ENCODE peak calls at places on chromosomes 12 and 14, in five cellular contexts. Q, V, Z, W and H are unnamed samples.
A peak's percentile ranks its signal among the peaks of the same experiment; 100 is the strongest.

GRCh38 chr12:33770652-33771051 is 251.6 kb upstream of the ALG10 start:
- DNase-seq in V (no peak), Z (no peak), Q (no peak), W (no peak), H (no peak)

GRCh38 chr14:102280376-102280962 is 24.5 kb downstream of the MOK start:
- DNase-seq in W (no peak), Q (no peak), Z (no peak), V (no peak), H (no peak)

GRCh38 chr12:45726594-45727300 is 2.8 kb upstream of the ARID2 start:
- DNase-seq in W (peak; percentile 63), Z (peak; percentile 48), V (peak; percentile 51), Q (peak; percentile 63), H (peak; percentile 93)

GRCh38 chr12:29769162-29769820 is 14.5 kb downstream of the TMTC1 start:
- DNase-seq in W (peak; percentile 23), Q (no peak), Z (peak; percentile 13), V (no peak), H (no peak)

GRCh38 chr14:103058209-103059055 is 1.1 kb upstream of the CDC42BPB start:
- DNase-seq in Q (no peak), Z (no peak), W (peak; percentile 46), V (no peak), H (no peak)

GRCh38 chr12:24380122-24380521 is 430.7 kb upstream of the SOX5 start:
- DNase-seq in W (no peak), Q (no peak), V (peak; percentile 92), Z (no peak), H (no peak)

GRCh38 chr12:30691122-30691879 is 4.4 kb downstream of the IPO8 start:
- DNase-seq in Z (peak; percentile 69), V (peak; percentile 10), W (no peak), Q (peak; percentile 32), H (no peak)

GRCh38 chr12:12305568-12306300 is 38.9 kb upstream of the LRP6 start:
- DNase-seq in Z (no peak), V (no peak), W (no peak), Q (no peak), H (no peak)

GRCh38 chr12:6323340-6323994 is 13.0 kb downstream of the PLEKHG6 start:
- DNase-seq in V (peak; percentile 98), Q (peak; percentile 85), Z (peak; percentile 70), W (peak; percentile 81), H (no peak)

GRCh38 chr14:78933948-78934524 is 763.9 kb downstream of the NRXN3 start:
- DNase-seq in V (peak; percentile 39), Q (no peak), W (no peak), Z (no peak), H (no peak)

GRCh38 chr14:33127531-33127930 is 188.9 kb downstream of the NPAS3 start:
- DNase-seq in Z (no peak), V (peak; percentile 88), Q (no peak), W (no peak), H (no peak)

GRCh38 chr12:68148261-68148951 is 11.1 kb downstream of the IFNG start:
- DNase-seq in V (no peak), Z (no peak), Q (no peak), W (no peak), H (no peak)

GRCh38 chr14:69963966-69964365 is 84.8 kb downstream of the SMOC1 start:
- DNase-seq in W (no peak), Z (no peak), Q (no peak), V (no peak), H (peak; percentile 81)

GRCh38 chr12:53190108-53190729 is 9.5 kb upstream of the CSAD start:
- DNase-seq in W (peak; percentile 57), Q (peak; percentile 37), Z (no peak), V (peak; percentile 74), H (no peak)

GRCh38 chr14:31410048-31410654 is 10.2 kb downstream of the HEATR5A start:
- DNase-seq in V (no peak), Z (no peak), Q (no peak), W (no peak), H (no peak)

GRCh38 chr14:54220122-54220691 is 176.6 kb upstream of the CDKN3 start:
- DNase-seq in W (no peak), Q (peak; percentile 49), V (no peak), Z (no peak), H (no peak)

GRCh38 chr12:80044694-80045046 is 54.7 kb upstream of the OTOGL start:
- DNase-seq in Z (no peak), V (no peak), Q (no peak), W (no peak), H (no peak)

GRCh38 chr12:23221066-23221465 is 596.1 kb downstream of the ETNK1 start:
- DNase-seq in Z (no peak), W (no peak), V (peak; percentile 16), Q (no peak), H (no peak)

GRCh38 chr14:72457641-72458040 is 436.3 kb downstream of the DPF3 start:
- DNase-seq in V (no peak), Z (no peak), W (no peak), Q (no peak), H (no peak)

GRCh38 chr14:96053600-96054381 is 14.6 kb downstream of the C14orf132 start:
- DNase-seq in W (peak; percentile 93), Z (no peak), V (no peak), Q (peak; percentile 84), H (peak; percentile 66)

DNA sequence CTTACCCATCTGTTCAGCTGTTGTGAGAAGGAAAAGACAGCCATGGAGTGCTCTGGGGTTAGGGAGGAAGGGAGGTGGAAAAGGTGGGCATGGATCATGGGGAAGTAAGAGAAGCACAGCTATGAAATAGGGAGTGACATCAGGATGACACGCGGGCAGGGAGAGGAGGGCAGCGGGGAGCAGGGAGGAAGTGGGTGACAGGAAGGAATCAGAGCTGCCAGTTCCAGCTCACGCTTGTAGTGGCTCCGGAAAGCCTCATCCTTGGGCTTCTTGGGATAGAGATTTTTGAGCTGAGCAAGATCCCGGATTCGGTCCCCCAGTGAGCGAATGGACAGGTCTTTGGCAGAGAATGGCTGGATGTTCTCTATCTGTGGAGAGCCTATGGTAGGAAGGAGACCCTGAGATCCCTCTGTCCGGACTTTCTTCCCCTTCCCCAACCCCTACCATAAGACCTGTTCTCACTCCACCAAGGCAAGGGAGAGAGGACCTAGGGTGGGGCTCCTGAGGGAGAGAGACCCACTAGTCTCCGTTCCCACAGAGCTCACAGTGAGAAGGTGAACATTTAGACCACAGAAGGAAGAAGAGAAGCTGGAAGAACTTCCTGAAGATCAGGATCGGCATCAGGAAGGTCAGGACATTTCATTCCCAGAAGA is 10.3 kb downstream of the NAB2 start:
- DNase-seq in Z (no peak), W (no peak), V (no peak), Q (no peak), H (no peak)
- H3K27ac ChIP-seq in Z (no peak overlapping the region), W (no peak overlapping the region), V (peak overlapping the region; percentile 9), Q (no peak overlapping the region), H (no peak overlapping the region)

GRCh38 chr12:14290951-14291350 is 74.5 kb upstream of the ATF7IP start:
- DNase-seq in W (no peak), Z (no peak), Q (no peak), V (no peak), H (no peak)
- H3K27ac ChIP-seq in W (no peak overlapping the region), Z (no peak overlapping the region), Q (no peak overlapping the region), V (no peak overlapping the region), H (no peak overlapping the region)

GRCh38 chr14:100059433-100059781 is 5.8 kb upstream of the EVL start:
- DNase-seq in Q (no peak), Z (no peak), V (no peak), W (no peak), H (no peak)

GRCh38 chr14:100054553-100055075 is 10.6 kb upstream of the EVL start:
- DNase-seq in Q (no peak), Z (no peak), W (no peak), V (no peak), H (no peak)

GRCh38 chr14:100058777-100059432 is 6.3 kb upstream of the EVL start:
- DNase-seq in Z (no peak), Q (no peak), W (no peak), V (no peak), H (no peak)

GRCh38 chr14:100056964-100057817 is 8.0 kb upstream of the EVL start:
- DNase-seq in W (no peak), Z (no peak), Q (no peak), V (peak; percentile 22), H (no peak)

GRCh38 chr14:100056431-100056830 is 8.8 kb upstream of the EVL start:
- DNase-seq in V (no peak), Q (no peak), Z (no peak), W (no peak), H (no peak)
- H3K27ac ChIP-seq in V (no peak overlapping the region), Q (no peak overlapping the region), Z (no peak overlapping the region), W (no peak overlapping the region), H (no peak overlapping the region)

GRCh38 chr12:90690120-90690519 is 264.9 kb downstream of the CCER1 start:
- DNase-seq in Q (no peak), W (no peak), V (no peak), Z (no peak), H (no peak)
- H3K27ac ChIP-seq in Q (no peak overlapping the region), W (no peak overlapping the region), V (no peak overlapping the region), Z (no peak overlapping the region), H (no peak overlapping the region)

GRCh38 chr12:122094261-122094734 is 15.7 kb downstream of the MLXIP start:
- DNase-seq in V (no peak), W (no peak), Z (no peak), Q (no peak), H (no peak)

GRCh38 chr12:122096591-122097149 is 18.1 kb downstream of the MLXIP start:
- DNase-seq in Q (no peak), W (no peak), V (no peak), Z (peak; percentile 78), H (peak; percentile 13)

GRCh38 chr12:122097641-122098364 is 19.2 kb downstream of the MLXIP start:
- DNase-seq in Q (peak; percentile 55), W (no peak), V (no peak), Z (no peak), H (no peak)

GRCh38 chr12:122094735-122095561 is 16.4 kb downstream of the MLXIP start:
- DNase-seq in W (no peak), V (peak; percentile 50), Q (no peak), Z (no peak), H (no peak)

GRCh38 chr12:122096014-122096413 is 17.5 kb downstream of the MLXIP start:
- DNase-seq in Q (no peak), Z (no peak), V (no peak), W (no peak), H (no peak)
- H3K27ac ChIP-seq in Q (peak overlapping the region; percentile 61), Z (peak overlapping the region; percentile 97), V (no peak overlapping the region), W (peak overlapping the region; percentile 82), H (peak overlapping the region; percentile 41)

DNA sequence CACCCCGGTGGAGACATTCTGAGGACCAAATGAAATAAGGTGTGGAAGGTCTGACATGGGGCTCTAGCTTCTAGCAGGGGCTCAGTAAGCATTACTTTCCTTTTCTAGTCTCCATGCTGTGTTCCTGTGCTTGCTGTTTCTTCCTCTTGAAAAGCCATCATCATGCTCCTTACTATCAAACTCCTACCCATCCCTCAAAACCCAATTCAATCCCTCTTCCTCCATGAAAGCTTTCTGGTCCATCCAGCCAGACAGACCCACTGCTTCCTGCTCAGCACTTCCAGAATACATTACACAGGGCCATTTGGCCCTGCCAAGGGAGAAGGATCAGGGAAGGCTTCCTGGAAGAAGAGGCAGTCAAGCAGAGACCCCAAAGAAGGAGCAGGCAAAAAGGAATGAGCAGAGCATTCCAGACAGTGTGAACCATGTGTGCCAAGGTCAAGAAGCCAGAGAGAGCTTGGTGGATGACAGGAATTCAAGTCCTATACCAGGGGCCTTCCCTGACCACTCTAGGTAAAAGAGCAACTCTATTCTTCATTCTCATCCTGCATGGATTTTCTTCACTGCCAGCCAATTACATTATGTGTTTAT is 59.5 kb downstream of the NUAK1 start:
- DNase-seq in Q (no peak), Z (no peak), W (no peak), V (no peak), H (no peak)
- H3K27ac ChIP-seq in Q (no peak overlapping the region), Z (no peak overlapping the region), W (peak overlapping the region; percentile 83), V (no peak overlapping the region), H (peak overlapping the region; percentile 56)